ENCODE peak calls at places on chromosomes 6 and 20, in six cellular contexts. F, U, T, K, Y and B are unnamed samples.

GRCh38 chr6:38290133-38290801 is 349.5 kb downstream of the BTBD9 start:
- DNase-seq in F (no peak), U (no peak), T (no peak), K (no peak), Y (no peak), B (no peak)

GRCh38 chr6:73798592-73798991 is 102.6 kb downstream of the CD109 start:
- DNase-seq in F (no peak), U (peak; percentile 60), T (no peak), K (no peak), Y (no peak), B (no peak)

GRCh38 chr6:39059496-39060310 is 11.1 kb downstream of the GLP1R start:
- DNase-seq in F (no peak), U (no peak), T (no peak), K (no peak), Y (no peak), B (peak; percentile 27)

GRCh38 chr6:25302677-25303128 is 23.5 kb downstream of the CARMIL1 start:
- DNase-seq in F (no peak), U (no peak), T (no peak), K (no peak), Y (peak; percentile 49), B (no peak)

GRCh38 chr6:80969439-80969838 is 783.0 kb downstream of the TENT5A start:
- DNase-seq in F (no peak), U (no peak), T (no peak), K (no peak), Y (no peak), B (no peak)

GRCh38 chr6:41826343-41827043 is 39.0 kb downstream of the TOMM6 start:
- DNase-seq in F (no peak), U (no peak), T (no peak), K (no peak), Y (no peak), B (no peak)

GRCh38 chr6:167580512-167580911 is 246.2 kb upstream of the AFDN start:
- DNase-seq in F (no peak), U (no peak), T (no peak), K (no peak), Y (no peak), B (no peak)

GRCh38 chr6:92879526-92879925 is 539.8 kb downstream of the EPHA7 start:
- DNase-seq in F (no peak), U (no peak), T (no peak), K (no peak), Y (no peak), B (no peak)

GRCh38 chr6:167683028-167683862 is 143.5 kb upstream of the AFDN start:
- DNase-seq in F (peak; percentile 85), U (no peak), T (peak; percentile 69), K (peak; percentile 60), Y (no peak), B (no peak)

GRCh38 chr6:2684059-2684749 is 66.5 kb downstream of the MYLK4 start:
- DNase-seq in F (peak; percentile 13), U (no peak), T (no peak), K (no peak), Y (no peak), B (no peak)

GRCh38 chr20:49115565-49115964 is 69.5 kb downstream of the CSE1L start:
- DNase-seq in F (no peak), U (no peak), T (no peak), K (no peak), Y (no peak), B (no peak)

GRCh38 chr6:66558189-66558588 is 851.2 kb upstream of the EYS start:
- DNase-seq in F (no peak), U (peak; percentile 59), T (no peak), K (no peak), Y (no peak), B (no peak)

GRCh38 chr6:102736941-102737368 is 1343.4 kb downstream of the GRIK2 start:
- DNase-seq in F (no peak), U (no peak), T (no peak), K (no peak), Y (no peak), B (no peak)

GRCh38 chr6:101114703-101115102 is 233.6 kb upstream of the ASCC3 start:
- DNase-seq in F (no peak), U (peak; percentile 49), T (no peak), K (no peak), Y (no peak), B (no peak)

GRCh38 chr6:25889877-25890853 is 16.1 kb upstream of the SLC17A3 start:
- DNase-seq in F (no peak), U (peak; percentile 73), T (no peak), K (no peak), Y (no peak), B (no peak)

GRCh38 chr6:111717621-111718020 is 111.9 kb upstream of the TRAF3IP2 start:
- DNase-seq in F (no peak), U (no peak), T (no peak), K (no peak), Y (no peak), B (no peak)
- TF ChIP-seq CTCF in F (no peak), U (no peak), T (no peak), K (no peak), Y (no peak), B (no peak)

DNA sequence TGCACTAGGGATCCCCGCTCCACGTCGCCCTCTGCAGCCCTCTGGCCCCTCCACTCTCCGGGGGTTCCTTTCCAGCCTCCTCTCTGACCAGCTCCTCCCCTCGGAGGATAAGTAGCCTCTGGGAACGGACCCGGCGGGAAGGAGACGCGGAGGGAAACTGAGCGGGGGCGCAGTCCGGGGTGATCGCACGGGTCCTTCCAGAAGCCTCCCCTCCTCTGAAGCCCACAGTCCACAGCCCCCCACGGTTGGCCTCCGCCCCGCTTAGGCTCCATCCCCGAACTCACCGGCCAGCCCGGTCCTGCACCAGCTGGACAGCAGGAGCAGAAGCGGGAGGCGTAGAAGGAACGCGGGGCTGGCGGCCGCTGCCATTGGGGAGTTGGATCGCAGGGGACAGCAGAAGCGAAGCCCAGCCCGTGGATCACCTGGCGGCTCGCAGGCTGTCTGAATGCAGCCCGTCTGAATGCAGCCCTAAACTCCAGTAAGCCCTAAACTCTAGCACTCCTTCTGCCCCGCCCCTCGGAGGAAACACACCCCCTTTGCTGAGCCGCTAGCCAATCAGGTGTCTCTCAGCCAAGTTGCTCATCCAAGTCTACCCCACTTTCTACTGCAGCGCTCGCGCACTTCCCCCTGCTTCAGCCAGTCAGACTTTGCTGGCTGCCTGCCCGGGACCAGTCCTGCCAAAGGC is at the start of gene RAET1G:
- DNase-seq in F (peak; percentile 97), U (peak; percentile 96), T (peak; percentile 93), K (peak; percentile 89), Y (peak; percentile 92), B (peak; percentile 88)
- TF ChIP-seq CTCF in F (no peak), U (no peak), T (no peak), K (no peak), Y (no peak), B (no peak)

GRCh38 chr6:77173472-77174074 is 289.7 kb downstream of the HTR1B start:
- DNase-seq in F (peak; percentile 39), U (peak; percentile 66), T (no peak), K (no peak), Y (no peak), B (no peak)
- TF ChIP-seq CTCF in F (no peak), U (peak; percentile 72), T (no peak), K (no peak), Y (no peak), B (no peak)

GRCh38 chr6:132964868-132965382 is 150.6 kb downstream of the RPS12 start:
- DNase-seq in F (no peak), U (no peak), T (no peak), K (no peak), Y (no peak), B (no peak)
- TF ChIP-seq CTCF in F (no peak), U (no peak), T (no peak), K (no peak), Y (no peak), B (no peak)

DNA sequence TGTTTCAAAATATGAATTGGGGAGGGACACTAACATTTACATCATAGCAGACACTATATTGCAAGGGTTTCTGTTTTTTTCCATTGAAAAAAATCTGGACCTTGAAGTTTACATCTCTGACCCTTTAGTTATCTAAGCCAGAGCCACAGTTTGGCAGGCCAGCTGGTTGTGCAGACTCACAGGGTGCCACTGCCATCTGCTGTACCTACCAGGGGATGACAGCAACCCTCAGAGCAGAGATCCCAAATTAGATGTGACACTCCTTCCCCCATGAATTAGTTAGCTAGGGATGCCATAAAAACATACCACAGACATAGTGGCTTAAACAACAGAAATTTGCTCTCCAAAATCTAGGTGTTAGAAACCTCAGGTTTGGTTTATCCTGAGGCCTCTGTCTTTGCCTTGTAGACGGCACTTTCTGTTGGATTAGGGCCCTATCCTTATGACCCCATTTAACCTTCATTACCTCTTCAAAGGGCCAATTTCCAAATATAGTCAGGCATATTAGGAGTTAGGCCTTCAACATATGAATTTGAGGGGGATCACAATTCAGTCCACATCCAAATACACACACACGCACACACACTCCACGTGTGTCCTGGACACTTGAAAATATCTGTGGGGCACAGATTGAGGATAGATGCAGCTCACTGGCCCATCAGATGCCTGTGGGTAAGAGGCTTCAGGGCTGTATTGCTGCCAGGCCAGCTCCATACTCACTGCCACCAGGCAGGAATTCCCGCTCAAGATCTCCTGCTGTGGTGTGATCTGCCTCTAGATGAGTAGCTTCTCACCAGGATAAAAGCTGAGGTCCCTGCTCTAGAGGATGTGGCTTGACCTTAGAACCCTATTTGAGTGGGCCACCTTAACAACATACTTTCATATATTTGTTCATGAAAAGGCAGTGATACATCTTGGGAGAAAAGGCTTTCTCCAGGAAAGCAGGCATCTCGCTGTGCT is 166.1 kb upstream of the RNF217 start:
- DNase-seq in F (no peak), U (peak; percentile 55), T (peak; percentile 56), K (no peak), Y (no peak), B (no peak)
- TF ChIP-seq CTCF in F (peak; percentile 15), U (peak; percentile 69), T (peak; percentile 53), K (no peak), Y (no peak), B (peak; percentile 27)

GRCh38 chr20:62945771-62946339 is 6.7 kb upstream of the SLC17A9 start:
- DNase-seq in F (peak; percentile 51), U (no peak), T (no peak), K (no peak), Y (no peak), B (no peak)
- TF ChIP-seq CTCF in F (no peak), U (no peak), T (no peak), K (no peak), Y (no peak), B (no peak)